ENCODE peak calls at places on chromosomes 6 and 20, in four cellular contexts. H is PC-9, R is A549, I is lower lobe of right lung. Y is an unnamed sample.

GRCh38 chr20:57440678-57441509 is 49.7 kb downstream of the RBM38 start:
- DNase-seq in R (no peak), I (peak), H (no peak), Y (no peak)

GRCh38 chr6:12751694-12752304 is 35.2 kb downstream of the PHACTR1 start:
- DNase-seq in H (peak), R (peak), I (peak), Y (peak)

GRCh38 chr6:138371452-138371711 is 6.3 kb upstream of the SMIM28 start:
- DNase-seq in R (no peak), I (no peak), H (no peak), Y (no peak)

GRCh38 chr6:156699017-156699421 is 78.2 kb upstream of the ARID1B start:
- DNase-seq in I (no peak), H (peak), R (peak), Y (peak)

GRCh38 chr20:48921883-48922867 is 664 bp downstream of the ARFGEF2 start:
- DNase-seq in R (peak), I (peak), H (no peak), Y (peak)

GRCh38 chr20:19947611-19948264 is 69.4 kb upstream of the NAA20 start:
- DNase-seq in R (no peak), H (peak), I (no peak), Y (no peak)

GRCh38 chr6:3425574-3425973 is 31.3 kb downstream of the SLC22A23 start:
- DNase-seq in H (no peak), I (no peak), R (no peak), Y (no peak)

GRCh38 chr20:32963176-32963575 is 41.1 kb downstream of the SUN5 start:
- DNase-seq in I (no peak), R (no peak), H (no peak), Y (no peak)

GRCh38 chr6:1916334-1916985 is 306.7 kb downstream of the FOXC1 start:
- DNase-seq in R (no peak), I (no peak), H (peak), Y (peak)

GRCh38 chr20:15065794-15066193 is 728.4 kb upstream of the FLRT3 start:
- DNase-seq in H (no peak), R (no peak), I (no peak), Y (no peak)

GRCh38 chr6:11356404-11357155 is 124.1 kb upstream of the NEDD9 start:
- DNase-seq in R (no peak), I (no peak), H (no peak), Y (no peak)

GRCh38 chr6:165618241-165618640 is 44.8 kb downstream of the PDE10A start:
- DNase-seq in I (no peak), H (no peak), R (no peak), Y (peak)

GRCh38 chr20:24785141-24785924 is 163.7 kb upstream of the CST7 start:
- DNase-seq in R (no peak), I (peak), H (peak), Y (no peak)

GRCh38 chr20:24782221-24782620 is 166.8 kb upstream of the CST7 start:
- DNase-seq in H (no peak), I (peak), R (no peak), Y (no peak)

GRCh38 chr20:24782801-24783630 is 166.1 kb upstream of the CST7 start:
- DNase-seq in I (peak), H (no peak), R (no peak), Y (no peak)

GRCh38 chr20:24784607-24785006 is 164.5 kb upstream of the CST7 start:
- DNase-seq in I (peak), R (no peak), H (no peak), Y (no peak)

GRCh38 chr20:24783631-24784492 is 165.2 kb upstream of the CST7 start:
- DNase-seq in H (no peak), I (peak), R (no peak), Y (peak)
- TF ChIP-seq CTCF in H (no peak), I (no peak), R (no peak), Y (no peak)

GRCh38 chr6:113488812-113489685 is 368.1 kb upstream of the MARCKS start:
- DNase-seq in H (no peak), R (no peak), I (no peak), Y (no peak)
- TF ChIP-seq CTCF in H (peak), R (no peak), I (no peak), Y (no peak)

DNA sequence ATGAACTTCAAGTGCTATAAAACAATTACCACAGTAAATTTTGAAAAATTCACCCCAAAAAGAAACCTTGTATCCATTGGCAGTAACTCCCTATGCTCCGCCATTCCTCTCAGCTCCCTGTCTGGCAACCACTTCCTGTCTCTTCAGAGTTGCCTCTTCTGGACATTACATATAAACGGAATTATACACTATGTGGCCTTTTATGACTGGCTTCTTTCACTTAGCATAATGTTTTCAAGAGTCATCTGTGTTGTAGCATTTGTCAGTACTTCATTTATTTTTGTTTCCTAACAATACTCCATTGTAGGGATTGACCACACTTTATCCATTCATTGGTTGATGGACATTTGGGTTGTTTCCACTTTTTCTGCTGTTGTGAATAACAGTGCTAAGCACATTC is 50.1 kb downstream of the CEP43 start:
- DNase-seq in I (no peak), H (no peak), R (no peak), Y (no peak)
- TF ChIP-seq CTCF in I (no peak), H (no peak), R (no peak), Y (no peak)

DNA sequence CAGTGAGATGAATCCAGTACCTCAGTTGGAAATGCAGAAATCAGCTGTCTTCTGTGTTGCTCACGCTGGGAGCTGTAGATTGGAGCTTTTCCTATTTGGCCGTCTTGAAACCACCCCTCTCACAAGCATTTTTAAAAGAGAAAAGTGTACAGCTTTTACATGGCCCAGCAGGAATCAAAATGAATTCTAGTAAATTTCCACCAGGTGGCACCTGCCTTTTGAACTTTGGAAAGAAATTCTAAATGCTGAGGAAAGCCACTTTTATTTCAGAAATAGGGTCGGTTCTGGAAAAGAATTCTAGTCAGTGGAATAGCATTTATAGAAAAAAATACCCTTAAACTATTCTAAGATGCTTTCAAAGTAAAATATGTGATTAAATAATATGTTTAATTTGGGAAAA is 647.8 kb downstream of the CD109 start:
- DNase-seq in R (peak), I (no peak), H (no peak), Y (no peak)
- TF ChIP-seq CTCF in R (peak), I (no peak), H (peak), Y (peak)

DNA sequence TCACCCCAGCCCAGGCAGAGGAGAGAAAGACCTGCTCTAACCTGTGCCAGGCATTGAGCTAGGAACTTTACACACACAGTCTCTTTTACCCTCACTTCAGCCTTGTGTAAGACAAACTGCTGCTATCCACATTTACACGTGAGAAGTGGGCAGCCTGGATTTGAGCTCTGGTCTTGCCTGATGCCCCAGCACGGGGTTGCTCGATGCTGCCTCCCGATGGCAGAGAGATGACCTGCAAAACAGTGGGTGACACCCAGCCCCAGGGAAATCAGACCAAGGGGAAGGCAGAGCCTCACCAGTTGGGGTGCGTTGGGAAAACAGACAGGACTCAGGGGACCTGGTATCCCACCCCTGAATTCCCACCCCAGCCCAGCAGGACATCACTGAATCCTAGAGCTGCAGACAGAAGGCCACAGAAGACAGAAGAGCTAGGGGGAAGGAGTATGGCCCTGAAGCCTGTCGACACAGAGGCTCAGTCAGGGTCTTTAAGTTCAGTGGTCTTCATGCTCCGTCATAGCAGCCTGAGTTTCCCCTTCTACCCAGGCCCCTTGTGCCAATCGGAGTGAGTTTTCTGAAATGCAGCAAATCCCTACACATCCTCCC is 990 bp downstream of the BPI start:
- DNase-seq in H (peak), R (peak), I (peak), Y (peak)
- TF ChIP-seq CTCF in H (peak), R (peak), I (peak), Y (peak)

GRCh38 chr20:23133560-23133998 is 47.5 kb upstream of the CD93 start:
- DNase-seq in R (no peak), I (no peak), H (no peak), Y (no peak)
- TF ChIP-seq CTCF in R (no peak), I (no peak), H (no peak), Y (no peak)

DNA sequence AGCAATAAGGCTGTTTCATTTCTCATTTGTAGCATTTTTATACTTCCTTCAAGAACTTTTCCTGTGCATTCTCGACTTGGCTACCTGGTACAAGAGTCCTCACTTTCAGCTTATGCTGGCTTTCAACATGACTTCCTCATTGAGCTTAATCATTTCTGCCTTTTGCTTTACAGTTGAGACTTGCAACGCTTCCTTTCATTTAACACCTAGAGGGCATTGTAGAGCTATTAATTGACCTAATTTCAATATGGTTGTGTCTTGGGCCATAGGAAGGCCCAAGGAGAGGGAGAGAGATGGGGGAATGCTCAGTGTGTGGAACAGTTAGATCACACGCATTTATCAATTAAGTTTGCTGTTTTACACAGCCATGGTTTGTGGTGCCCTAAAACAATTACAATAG is 37.2 kb downstream of the SLC22A2 start:
- DNase-seq in H (no peak), R (no peak), I (no peak), Y (no peak)
- TF ChIP-seq CTCF in H (peak), R (peak), I (peak), Y (no peak)

GRCh38 chr6:83804886-83805285 is 48.3 kb upstream of the RIPPLY2 start:
- DNase-seq in R (no peak), I (no peak), H (no peak), Y (no peak)
- TF ChIP-seq CTCF in R (no peak), I (no peak), H (peak), Y (no peak)

Y was measured in Calu3.